ENCODE peak calls at places on chromosomes 6 and 20, in ten cellular contexts. One of them, this sample, is unnamed.

GRCh38 chr20:37295595-37295994 is 6.1 kb downstream of the MANBAL start:
- DNase-seq in heart left ventricle: no peak
- DNase-seq in activated CD4-positive, alpha-beta T cell treated with anti-CD3 and anti-CD28 coated beads for 4 hours: no peak
- DNase-seq in effector memory CD8-positive, alpha-beta T cell: no peak
- DNase-seq in NCI-H1694 treated with DMSO at 0.1 percent for 48 hours: no peak
- DNase-seq in skeletal muscle cell: no peak
- DNase-seq in fibroblast of the aortic adventitia: no peak
- DNase-seq in brain microvascular endothelial cell: no peak
- DNase-seq in WTC11: no peak
- DNase-seq in Right ventricle myocardium superior: no peak
- DNase-seq in this sample: peak

GRCh38 chr20:44849712-44850111 is 35.8 kb upstream of the YWHAB start:
- DNase-seq in heart left ventricle: no peak
- DNase-seq in activated CD4-positive, alpha-beta T cell treated with anti-CD3 and anti-CD28 coated beads for 4 hours: no peak
- DNase-seq in effector memory CD8-positive, alpha-beta T cell: no peak
- DNase-seq in NCI-H1694 treated with DMSO at 0.1 percent for 48 hours: no peak
- DNase-seq in skeletal muscle cell: no peak
- DNase-seq in fibroblast of the aortic adventitia: no peak
- DNase-seq in brain microvascular endothelial cell: no peak
- DNase-seq in WTC11: no peak
- DNase-seq in Right ventricle myocardium superior: no peak
- DNase-seq in this sample: peak

GRCh38 chr6:52390361-52390727 is 28.4 kb downstream of the PAQR8 start:
- DNase-seq in heart left ventricle: no peak
- DNase-seq in activated CD4-positive, alpha-beta T cell treated with anti-CD3 and anti-CD28 coated beads for 4 hours: peak
- DNase-seq in effector memory CD8-positive, alpha-beta T cell: peak
- DNase-seq in NCI-H1694 treated with DMSO at 0.1 percent for 48 hours: no peak
- DNase-seq in skeletal muscle cell: peak
- DNase-seq in fibroblast of the aortic adventitia: peak
- DNase-seq in brain microvascular endothelial cell: peak
- DNase-seq in WTC11: no peak
- DNase-seq in Right ventricle myocardium superior: no peak
- DNase-seq in this sample: no peak

GRCh38 chr6:21594427-21595264 is 1.1 kb downstream of the SOX4 start:
- DNase-seq in heart left ventricle: peak
- DNase-seq in activated CD4-positive, alpha-beta T cell treated with anti-CD3 and anti-CD28 coated beads for 4 hours: peak
- DNase-seq in effector memory CD8-positive, alpha-beta T cell: no peak
- DNase-seq in NCI-H1694 treated with DMSO at 0.1 percent for 48 hours: no peak
- DNase-seq in skeletal muscle cell: no peak
- DNase-seq in fibroblast of the aortic adventitia: peak
- DNase-seq in brain microvascular endothelial cell: peak
- DNase-seq in WTC11: peak
- DNase-seq in Right ventricle myocardium superior: peak
- DNase-seq in this sample: peak

GRCh38 chr6:57242505-57242904 is 20.4 kb upstream of the RAB23 start:
- DNase-seq in heart left ventricle: no peak
- DNase-seq in activated CD4-positive, alpha-beta T cell treated with anti-CD3 and anti-CD28 coated beads for 4 hours: no peak
- DNase-seq in effector memory CD8-positive, alpha-beta T cell: no peak
- DNase-seq in NCI-H1694 treated with DMSO at 0.1 percent for 48 hours: no peak
- DNase-seq in skeletal muscle cell: peak
- DNase-seq in fibroblast of the aortic adventitia: peak
- DNase-seq in brain microvascular endothelial cell: peak
- DNase-seq in WTC11: no peak
- DNase-seq in Right ventricle myocardium superior: no peak
- DNase-seq in this sample: no peak

GRCh38 chr20:43189614-43190331 is at the start of gene PTPRT:
- DNase-seq in heart left ventricle: no peak
- DNase-seq in activated CD4-positive, alpha-beta T cell treated with anti-CD3 and anti-CD28 coated beads for 4 hours: no peak
- DNase-seq in effector memory CD8-positive, alpha-beta T cell: no peak
- DNase-seq in NCI-H1694 treated with DMSO at 0.1 percent for 48 hours: no peak
- DNase-seq in skeletal muscle cell: no peak
- DNase-seq in fibroblast of the aortic adventitia: no peak
- DNase-seq in brain microvascular endothelial cell: no peak
- DNase-seq in WTC11: peak
- DNase-seq in Right ventricle myocardium superior: no peak
- DNase-seq in this sample: no peak

GRCh38 chr20:64112691-64113443 is 5.5 kb upstream of the NPBWR2 start:
- DNase-seq in heart left ventricle: peak
- DNase-seq in activated CD4-positive, alpha-beta T cell treated with anti-CD3 and anti-CD28 coated beads for 4 hours: no peak
- DNase-seq in effector memory CD8-positive, alpha-beta T cell: no peak
- DNase-seq in NCI-H1694 treated with DMSO at 0.1 percent for 48 hours: no peak
- DNase-seq in skeletal muscle cell: no peak
- DNase-seq in fibroblast of the aortic adventitia: no peak
- DNase-seq in brain microvascular endothelial cell: no peak
- DNase-seq in WTC11: peak
- DNase-seq in Right ventricle myocardium superior: peak
- DNase-seq in this sample: no peak

GRCh38 chr6:25359191-25359861 is 80.2 kb downstream of the CARMIL1 start:
- DNase-seq in heart left ventricle: peak
- DNase-seq in activated CD4-positive, alpha-beta T cell treated with anti-CD3 and anti-CD28 coated beads for 4 hours: no peak
- DNase-seq in effector memory CD8-positive, alpha-beta T cell: no peak
- DNase-seq in NCI-H1694 treated with DMSO at 0.1 percent for 48 hours: no peak
- DNase-seq in skeletal muscle cell: no peak
- DNase-seq in fibroblast of the aortic adventitia: peak
- DNase-seq in brain microvascular endothelial cell: peak
- DNase-seq in WTC11: no peak
- DNase-seq in Right ventricle myocardium superior: no peak
- DNase-seq in this sample: peak

GRCh38 chr6:119637768-119638167 is 288.2 kb upstream of the MAN1A1 start:
- DNase-seq in heart left ventricle: no peak
- DNase-seq in activated CD4-positive, alpha-beta T cell treated with anti-CD3 and anti-CD28 coated beads for 4 hours: no peak
- DNase-seq in effector memory CD8-positive, alpha-beta T cell: no peak
- DNase-seq in NCI-H1694 treated with DMSO at 0.1 percent for 48 hours: no peak
- DNase-seq in skeletal muscle cell: no peak
- DNase-seq in fibroblast of the aortic adventitia: no peak
- DNase-seq in brain microvascular endothelial cell: no peak
- DNase-seq in WTC11: no peak
- DNase-seq in Right ventricle myocardium superior: no peak
- DNase-seq in this sample: no peak

GRCh38 chr6:136989591-136990578 is 54.9 kb downstream of the IL20RA start:
- DNase-seq in heart left ventricle: peak
- DNase-seq in activated CD4-positive, alpha-beta T cell treated with anti-CD3 and anti-CD28 coated beads for 4 hours: no peak
- DNase-seq in effector memory CD8-positive, alpha-beta T cell: no peak
- DNase-seq in NCI-H1694 treated with DMSO at 0.1 percent for 48 hours: peak
- DNase-seq in skeletal muscle cell: no peak
- DNase-seq in fibroblast of the aortic adventitia: no peak
- DNase-seq in brain microvascular endothelial cell: no peak
- DNase-seq in WTC11: peak
- DNase-seq in Right ventricle myocardium superior: peak
- DNase-seq in this sample: no peak

GRCh38 chr6:144013486-144013909 is 5.4 kb upstream of the PLAGL1 start:
- DNase-seq in heart left ventricle: peak
- DNase-seq in activated CD4-positive, alpha-beta T cell treated with anti-CD3 and anti-CD28 coated beads for 4 hours: peak
- DNase-seq in effector memory CD8-positive, alpha-beta T cell: peak
- DNase-seq in NCI-H1694 treated with DMSO at 0.1 percent for 48 hours: peak
- DNase-seq in skeletal muscle cell: no peak
- DNase-seq in fibroblast of the aortic adventitia: peak
- DNase-seq in brain microvascular endothelial cell: peak
- DNase-seq in WTC11: peak
- DNase-seq in Right ventricle myocardium superior: peak
- DNase-seq in this sample: peak

GRCh38 chr20:15616626-15617025 is 956.6 kb downstream of the KIF16B start:
- DNase-seq in heart left ventricle: no peak
- DNase-seq in activated CD4-positive, alpha-beta T cell treated with anti-CD3 and anti-CD28 coated beads for 4 hours: no peak
- DNase-seq in effector memory CD8-positive, alpha-beta T cell: no peak
- DNase-seq in NCI-H1694 treated with DMSO at 0.1 percent for 48 hours: no peak
- DNase-seq in skeletal muscle cell: no peak
- DNase-seq in fibroblast of the aortic adventitia: no peak
- DNase-seq in brain microvascular endothelial cell: peak
- DNase-seq in WTC11: no peak
- DNase-seq in Right ventricle myocardium superior: no peak
- DNase-seq in this sample: peak

GRCh38 chr6:69390125-69390524 is 406.7 kb downstream of the LMBRD1 start:
- DNase-seq in heart left ventricle: no peak
- DNase-seq in activated CD4-positive, alpha-beta T cell treated with anti-CD3 and anti-CD28 coated beads for 4 hours: no peak
- DNase-seq in effector memory CD8-positive, alpha-beta T cell: no peak
- DNase-seq in NCI-H1694 treated with DMSO at 0.1 percent for 48 hours: no peak
- DNase-seq in skeletal muscle cell: no peak
- DNase-seq in fibroblast of the aortic adventitia: no peak
- DNase-seq in brain microvascular endothelial cell: no peak
- DNase-seq in WTC11: no peak
- DNase-seq in Right ventricle myocardium superior: no peak
- DNase-seq in this sample: no peak

GRCh38 chr6:83151114-83151513 is 42.0 kb downstream of the PGM3 start:
- DNase-seq in heart left ventricle: no peak
- DNase-seq in activated CD4-positive, alpha-beta T cell treated with anti-CD3 and anti-CD28 coated beads for 4 hours: no peak
- DNase-seq in effector memory CD8-positive, alpha-beta T cell: no peak
- DNase-seq in NCI-H1694 treated with DMSO at 0.1 percent for 48 hours: no peak
- DNase-seq in skeletal muscle cell: no peak
- DNase-seq in fibroblast of the aortic adventitia: no peak
- DNase-seq in brain microvascular endothelial cell: no peak
- DNase-seq in WTC11: no peak
- DNase-seq in Right ventricle myocardium superior: no peak
- DNase-seq in this sample: peak

GRCh38 chr6:154593122-154593521 is 82.6 kb upstream of the CNKSR3 start:
- DNase-seq in heart left ventricle: peak
- DNase-seq in activated CD4-positive, alpha-beta T cell treated with anti-CD3 and anti-CD28 coated beads for 4 hours: no peak
- DNase-seq in effector memory CD8-positive, alpha-beta T cell: no peak
- DNase-seq in NCI-H1694 treated with DMSO at 0.1 percent for 48 hours: no peak
- DNase-seq in skeletal muscle cell: no peak
- DNase-seq in fibroblast of the aortic adventitia: no peak
- DNase-seq in brain microvascular endothelial cell: no peak
- DNase-seq in WTC11: no peak
- DNase-seq in Right ventricle myocardium superior: peak
- DNase-seq in this sample: no peak

GRCh38 chr6:28683945-28684538 is 158.4 kb downstream of the GPX5 start:
- DNase-seq in heart left ventricle: no peak
- DNase-seq in activated CD4-positive, alpha-beta T cell treated with anti-CD3 and anti-CD28 coated beads for 4 hours: no peak
- DNase-seq in effector memory CD8-positive, alpha-beta T cell: no peak
- DNase-seq in NCI-H1694 treated with DMSO at 0.1 percent for 48 hours: peak
- DNase-seq in skeletal muscle cell: no peak
- DNase-seq in fibroblast of the aortic adventitia: peak
- DNase-seq in brain microvascular endothelial cell: no peak
- DNase-seq in WTC11: peak
- DNase-seq in Right ventricle myocardium superior: no peak
- DNase-seq in this sample: no peak

GRCh38 chr6:85005494-85005893 is 241.1 kb upstream of the TBX18 start:
- DNase-seq in heart left ventricle: no peak
- DNase-seq in activated CD4-positive, alpha-beta T cell treated with anti-CD3 and anti-CD28 coated beads for 4 hours: no peak
- DNase-seq in effector memory CD8-positive, alpha-beta T cell: no peak
- DNase-seq in NCI-H1694 treated with DMSO at 0.1 percent for 48 hours: no peak
- DNase-seq in skeletal muscle cell: no peak
- DNase-seq in fibroblast of the aortic adventitia: no peak
- DNase-seq in brain microvascular endothelial cell: no peak
- DNase-seq in WTC11: no peak
- DNase-seq in Right ventricle myocardium superior: no peak
- DNase-seq in this sample: no peak

GRCh38 chr6:35240838-35241801 is 18.4 kb upstream of the ZNF76 start:
- DNase-seq in heart left ventricle: peak
- DNase-seq in activated CD4-positive, alpha-beta T cell treated with anti-CD3 and anti-CD28 coated beads for 4 hours: peak
- DNase-seq in effector memory CD8-positive, alpha-beta T cell: peak
- DNase-seq in NCI-H1694 treated with DMSO at 0.1 percent for 48 hours: peak
- DNase-seq in skeletal muscle cell: no peak
- DNase-seq in fibroblast of the aortic adventitia: peak
- DNase-seq in brain microvascular endothelial cell: peak
- DNase-seq in WTC11: peak
- DNase-seq in Right ventricle myocardium superior: peak
- DNase-seq in this sample: peak

GRCh38 chr20:36835025-36835424 is 40.9 kb upstream of the TLDC2 start:
- DNase-seq in heart left ventricle: no peak
- DNase-seq in activated CD4-positive, alpha-beta T cell treated with anti-CD3 and anti-CD28 coated beads for 4 hours: no peak
- DNase-seq in effector memory CD8-positive, alpha-beta T cell: no peak
- DNase-seq in NCI-H1694 treated with DMSO at 0.1 percent for 48 hours: no peak
- DNase-seq in skeletal muscle cell: no peak
- DNase-seq in fibroblast of the aortic adventitia: no peak
- DNase-seq in brain microvascular endothelial cell: no peak
- DNase-seq in WTC11: no peak
- DNase-seq in Right ventricle myocardium superior: peak
- DNase-seq in this sample: no peak

GRCh38 chr20:6818033-6818808 is 50.7 kb downstream of the BMP2 start:
- DNase-seq in heart left ventricle: no peak
- DNase-seq in activated CD4-positive, alpha-beta T cell treated with anti-CD3 and anti-CD28 coated beads for 4 hours: no peak
- DNase-seq in effector memory CD8-positive, alpha-beta T cell: no peak
- DNase-seq in NCI-H1694 treated with DMSO at 0.1 percent for 48 hours: no peak
- DNase-seq in skeletal muscle cell: no peak
- DNase-seq in fibroblast of the aortic adventitia: peak
- DNase-seq in brain microvascular endothelial cell: peak
- DNase-seq in WTC11: peak
- DNase-seq in Right ventricle myocardium superior: no peak
- DNase-seq in this sample: no peak

GRCh38 chr6:125913864-125914351 is 42.7 kb upstream of the HINT3 start:
- DNase-seq in heart left ventricle: no peak
- DNase-seq in activated CD4-positive, alpha-beta T cell treated with anti-CD3 and anti-CD28 coated beads for 4 hours: no peak
- DNase-seq in effector memory CD8-positive, alpha-beta T cell: no peak
- DNase-seq in NCI-H1694 treated with DMSO at 0.1 percent for 48 hours: no peak
- DNase-seq in skeletal muscle cell: peak
- DNase-seq in fibroblast of the aortic adventitia: peak
- DNase-seq in brain microvascular endothelial cell: peak
- DNase-seq in WTC11: no peak
- DNase-seq in Right ventricle myocardium superior: no peak
- DNase-seq in this sample: no peak

GRCh38 chr6:41780623-41781301 is at the start of gene PRICKLE4:
- DNase-seq in heart left ventricle: peak
- DNase-seq in activated CD4-positive, alpha-beta T cell treated with anti-CD3 and anti-CD28 coated beads for 4 hours: peak
- DNase-seq in effector memory CD8-positive, alpha-beta T cell: no peak
- DNase-seq in NCI-H1694 treated with DMSO at 0.1 percent for 48 hours: no peak
- DNase-seq in skeletal muscle cell: no peak
- DNase-seq in fibroblast of the aortic adventitia: peak
- DNase-seq in brain microvascular endothelial cell: no peak
- DNase-seq in WTC11: peak
- DNase-seq in Right ventricle myocardium superior: peak
- DNase-seq in this sample: no peak

GRCh38 chr20:62893700-62894099 is 32.1 kb upstream of the TCFL5 start:
- DNase-seq in heart left ventricle: no peak
- DNase-seq in activated CD4-positive, alpha-beta T cell treated with anti-CD3 and anti-CD28 coated beads for 4 hours: no peak
- DNase-seq in effector memory CD8-positive, alpha-beta T cell: no peak
- DNase-seq in NCI-H1694 treated with DMSO at 0.1 percent for 48 hours: no peak
- DNase-seq in skeletal muscle cell: no peak
- DNase-seq in fibroblast of the aortic adventitia: no peak
- DNase-seq in brain microvascular endothelial cell: no peak
- DNase-seq in WTC11: no peak
- DNase-seq in Right ventricle myocardium superior: no peak
- DNase-seq in this sample: no peak

GRCh38 chr6:109229536-109229935 is 134.2 kb downstream of the CEP57L1 start:
- DNase-seq in heart left ventricle: no peak
- DNase-seq in activated CD4-positive, alpha-beta T cell treated with anti-CD3 and anti-CD28 coated beads for 4 hours: no peak
- DNase-seq in effector memory CD8-positive, alpha-beta T cell: no peak
- DNase-seq in NCI-H1694 treated with DMSO at 0.1 percent for 48 hours: no peak
- DNase-seq in skeletal muscle cell: no peak
- DNase-seq in fibroblast of the aortic adventitia: no peak
- DNase-seq in brain microvascular endothelial cell: no peak
- DNase-seq in WTC11: no peak
- DNase-seq in Right ventricle myocardium superior: no peak
- DNase-seq in this sample: no peak

GRCh38 chr20:36573103-36573797 is at the start of gene TGIF2:
- DNase-seq in heart left ventricle: peak
- DNase-seq in activated CD4-positive, alpha-beta T cell treated with anti-CD3 and anti-CD28 coated beads for 4 hours: peak
- DNase-seq in effector memory CD8-positive, alpha-beta T cell: peak
- DNase-seq in NCI-H1694 treated with DMSO at 0.1 percent for 48 hours: peak
- DNase-seq in skeletal muscle cell: peak
- DNase-seq in fibroblast of the aortic adventitia: peak
- DNase-seq in brain microvascular endothelial cell: peak
- DNase-seq in WTC11: peak
- DNase-seq in Right ventricle myocardium superior: peak
- DNase-seq in this sample: peak

GRCh38 chr6:95866732-95867131 is 149.0 kb upstream of the FUT9 start:
- DNase-seq in heart left ventricle: no peak
- DNase-seq in activated CD4-positive, alpha-beta T cell treated with anti-CD3 and anti-CD28 coated beads for 4 hours: no peak
- DNase-seq in effector memory CD8-positive, alpha-beta T cell: no peak
- DNase-seq in NCI-H1694 treated with DMSO at 0.1 percent for 48 hours: peak
- DNase-seq in skeletal muscle cell: no peak
- DNase-seq in fibroblast of the aortic adventitia: no peak
- DNase-seq in brain microvascular endothelial cell: no peak
- DNase-seq in WTC11: peak
- DNase-seq in Right ventricle myocardium superior: no peak
- DNase-seq in this sample: peak

GRCh38 chr6:74114428-74114827 is 418.4 kb downstream of the CD109 start:
- DNase-seq in heart left ventricle: no peak
- DNase-seq in activated CD4-positive, alpha-beta T cell treated with anti-CD3 and anti-CD28 coated beads for 4 hours: no peak
- DNase-seq in effector memory CD8-positive, alpha-beta T cell: no peak
- DNase-seq in NCI-H1694 treated with DMSO at 0.1 percent for 48 hours: no peak
- DNase-seq in skeletal muscle cell: no peak
- DNase-seq in fibroblast of the aortic adventitia: no peak
- DNase-seq in brain microvascular endothelial cell: no peak
- DNase-seq in WTC11: no peak
- DNase-seq in Right ventricle myocardium superior: no peak
- DNase-seq in this sample: no peak

GRCh38 chr6:154767419-154767818 is 34.2 kb downstream of the SCAF8 start:
- DNase-seq in heart left ventricle: no peak
- DNase-seq in activated CD4-positive, alpha-beta T cell treated with anti-CD3 and anti-CD28 coated beads for 4 hours: no peak
- DNase-seq in effector memory CD8-positive, alpha-beta T cell: no peak
- DNase-seq in NCI-H1694 treated with DMSO at 0.1 percent for 48 hours: no peak
- DNase-seq in skeletal muscle cell: no peak
- DNase-seq in fibroblast of the aortic adventitia: no peak
- DNase-seq in brain microvascular endothelial cell: no peak
- DNase-seq in WTC11: no peak
- DNase-seq in Right ventricle myocardium superior: no peak
- DNase-seq in this sample: no peak